ENCODE peak calls at places on chromosomes 16 and 17, in five cellular contexts. One of them, this sample, is unnamed.

GRCh38 chr17:64120159-64120558 is 9.8 kb downstream of the ERN1 start:
- DNase-seq in GM12878: no peak
- DNase-seq in kidney: no peak
- DNase-seq in spleen: no peak
- DNase-seq in fibroblast of lung: no peak
- DNase-seq in this sample: no peak

GRCh38 chr16:575354-576196 is 5.8 kb downstream of the PIGQ start:
- DNase-seq in kidney: no peak
- DNase-seq in spleen: no peak
- DNase-seq in GM12878: no peak
- DNase-seq in fibroblast of lung: no peak
- DNase-seq in this sample: no peak

GRCh38 chr16:22001591-22001990 is 675 bp upstream of the PDZD9 start:
- DNase-seq in spleen: no peak
- DNase-seq in fibroblast of lung: peak; percentile 30
- DNase-seq in GM12878: no peak
- DNase-seq in kidney: no peak
- DNase-seq in this sample: no peak

GRCh38 chr17:17840751-17841591 is 4.2 kb upstream of the SREBF1 start:
- DNase-seq in kidney: no peak
- DNase-seq in GM12878: no peak
- DNase-seq in fibroblast of lung: peak; percentile 68
- DNase-seq in spleen: no peak
- DNase-seq in this sample: no peak

GRCh38 chr17:66636111-66636510 is 198.8 kb upstream of the CACNG5 start:
- DNase-seq in kidney: no peak
- DNase-seq in fibroblast of lung: peak; percentile 73
- DNase-seq in spleen: no peak
- DNase-seq in GM12878: no peak
- DNase-seq in this sample: no peak

GRCh38 chr16:75476817-75477216 is 12.3 kb upstream of the TMEM170A start:
- DNase-seq in spleen: peak; percentile 12
- DNase-seq in GM12878: no peak
- DNase-seq in fibroblast of lung: no peak
- DNase-seq in kidney: peak; percentile 72
- DNase-seq in this sample: no peak

GRCh38 chr17:63423251-63423950 is 22.7 kb downstream of the CYB561 start:
- DNase-seq in GM12878: no peak
- DNase-seq in kidney: no peak
- DNase-seq in fibroblast of lung: no peak
- DNase-seq in spleen: no peak
- DNase-seq in this sample: no peak

GRCh38 chr16:19118938-19119431 is 5.2 kb downstream of the ITPRIPL2 start:
- DNase-seq in fibroblast of lung: peak; percentile 93
- DNase-seq in spleen: no peak
- DNase-seq in kidney: no peak
- DNase-seq in GM12878: no peak
- DNase-seq in this sample: no peak

GRCh38 chr17:80475949-80476876 is at the start of gene NPTX1:
- DNase-seq in spleen: no peak
- DNase-seq in GM12878: no peak
- DNase-seq in kidney: peak; percentile 60
- DNase-seq in fibroblast of lung: no peak
- DNase-seq in this sample: no peak

GRCh38 chr17:74276561-74277009 is 2.6 kb downstream of the DNAI2 start:
- DNase-seq in GM12878: no peak
- DNase-seq in fibroblast of lung: no peak
- DNase-seq in kidney: no peak
- DNase-seq in spleen: no peak
- DNase-seq in this sample: no peak

GRCh38 chr16:74760007-74760767 is 14.4 kb downstream of the FA2H start:
- DNase-seq in spleen: peak; percentile 38
- DNase-seq in GM12878: no peak
- DNase-seq in fibroblast of lung: peak; percentile 28
- DNase-seq in kidney: no peak
- DNase-seq in this sample: no peak

GRCh38 chr16:20883554-20884239 is 16.5 kb downstream of the DCUN1D3 start:
- DNase-seq in spleen: no peak
- DNase-seq in GM12878: no peak
- DNase-seq in fibroblast of lung: peak; percentile 42
- DNase-seq in kidney: no peak
- DNase-seq in this sample: no peak

GRCh38 chr17:9676084-9676483 is 30.8 kb downstream of the USP43 start:
- DNase-seq in kidney: no peak
- DNase-seq in fibroblast of lung: no peak
- DNase-seq in GM12878: no peak
- DNase-seq in spleen: no peak
- DNase-seq in this sample: no peak

GRCh38 chr16:85092309-85092708 is 20.0 kb downstream of the CIBAR2 start:
- DNase-seq in kidney: no peak
- DNase-seq in fibroblast of lung: no peak
- DNase-seq in GM12878: no peak
- DNase-seq in spleen: no peak
- DNase-seq in this sample: no peak
- H3K4me1 ChIP-seq in kidney: no peaks in the 10 kb centered on the region
- H3K4me1 ChIP-seq in fibroblast of lung: no peaks in the 10 kb centered on the region
- H3K4me1 ChIP-seq in GM12878: no peaks in the 10 kb centered on the region
- H3K4me1 ChIP-seq in spleen: no peaks in the 10 kb centered on the region
- H3K4me1 ChIP-seq in this sample: peaks cover 10% of the 10 kb centered on the region

DNA sequence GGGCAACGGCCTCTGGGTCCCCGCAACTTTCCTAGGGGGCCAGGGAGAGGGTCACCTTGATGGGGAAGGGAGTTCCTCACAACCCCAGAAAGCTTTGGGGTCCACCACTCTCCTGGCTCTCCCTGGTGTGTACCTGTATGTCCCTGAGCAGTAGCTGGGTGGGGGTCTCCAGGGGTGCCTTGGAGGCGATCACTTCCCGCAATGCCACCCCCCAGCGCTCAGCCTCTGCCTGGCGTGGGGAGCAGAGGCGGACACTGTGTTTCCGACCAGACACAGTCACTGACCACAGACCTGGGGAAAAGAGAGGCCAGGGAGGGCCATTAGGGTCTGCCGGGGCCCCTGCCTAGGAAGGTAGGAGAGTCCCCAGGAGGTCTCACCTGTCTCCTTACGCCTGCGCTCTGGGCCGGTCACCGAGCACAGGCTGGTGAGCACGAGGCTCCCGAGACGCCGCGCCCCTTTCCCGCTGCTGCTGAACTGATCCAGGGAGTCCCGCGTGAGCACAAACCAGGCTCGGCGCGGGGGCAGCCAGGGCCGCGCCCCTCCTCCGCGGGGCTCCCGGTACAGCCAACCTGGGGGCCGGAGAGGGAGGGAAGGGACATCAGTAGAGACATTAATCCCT is 3.4 kb downstream of the PLEKHH3 start:
- DNase-seq in kidney: peak; percentile 76
- DNase-seq in GM12878: no peak
- DNase-seq in spleen: no peak
- DNase-seq in fibroblast of lung: no peak
- DNase-seq in this sample: no peak
- H3K4me3 ChIP-seq in kidney: no peak overlapping the region
- H3K4me3 ChIP-seq in GM12878: peak overlapping the region; percentile 98
- H3K4me3 ChIP-seq in spleen: peak overlapping the region; percentile 90
- H3K4me3 ChIP-seq in fibroblast of lung: no peak overlapping the region
- H3K4me3 ChIP-seq in this sample: peak overlapping the region; percentile 11

GRCh38 chr17:55873017-55873758 is 122.3 kb downstream of the PCTP start:
- DNase-seq in fibroblast of lung: no peak
- DNase-seq in GM12878: no peak
- DNase-seq in spleen: no peak
- DNase-seq in kidney: no peak
- DNase-seq in this sample: no peak
- TF ChIP-seq CTCF in fibroblast of lung: no peak
- TF ChIP-seq CTCF in GM12878: no peak
- TF ChIP-seq CTCF in spleen: no peak
- TF ChIP-seq CTCF in kidney: no peak
- TF ChIP-seq CTCF in this sample: no peak

GRCh38 chr16:15897834-15898254 is 9.4 kb upstream of the CEP20 start:
- DNase-seq in kidney: no peak
- DNase-seq in GM12878: peak; percentile 76
- DNase-seq in spleen: no peak
- DNase-seq in fibroblast of lung: peak; percentile 61
- DNase-seq in this sample: no peak
- H3K4me1 ChIP-seq in kidney: peaks cover 4% of the 10 kb centered on the region
- H3K4me1 ChIP-seq in GM12878: peaks cover 37% of the 10 kb centered on the region
- H3K4me1 ChIP-seq in spleen: peaks cover 5% of the 10 kb centered on the region
- H3K4me1 ChIP-seq in fibroblast of lung: peaks cover 7% of the 10 kb centered on the region
- H3K4me1 ChIP-seq in this sample: peaks cover 26% of the 10 kb centered on the region

GRCh38 chr16:6482861-6483530 is 849.6 kb upstream of the RBFOX1 start:
- DNase-seq in fibroblast of lung: no peak
- DNase-seq in kidney: no peak
- DNase-seq in GM12878: no peak
- DNase-seq in spleen: no peak
- DNase-seq in this sample: no peak
- H3K4me3 ChIP-seq in fibroblast of lung: no peak overlapping the region
- H3K4me3 ChIP-seq in kidney: no peak overlapping the region
- H3K4me3 ChIP-seq in GM12878: no peak overlapping the region
- H3K4me3 ChIP-seq in spleen: no peak overlapping the region
- H3K4me3 ChIP-seq in this sample: no peak overlapping the region